ENCODE peak calls at places on chromosomes 13 and 19, in nine cellular contexts. One of them, this sample, is unnamed. For H3K4me1, the result is how much of the 10 kb centered on the place peaks cover.

GRCh38 chr19:44401108-44401786 is at the start of gene ZNF285:
- DNase-seq in BE2C: peak
- DNase-seq in hepatocyte: peak
- DNase-seq in HAP-1: no peak
- DNase-seq in heart left ventricle: peak
- DNase-seq in fibroblast of lung: peak
- DNase-seq in vagina: no peak
- DNase-seq in esophagus squamous epithelium: no peak
- DNase-seq in upper lobe of left lung: peak
- DNase-seq in this sample: peak

GRCh38 chr19:15265849-15266248 is 33.6 kb upstream of the EPHX3 start:
- DNase-seq in BE2C: peak
- DNase-seq in hepatocyte: peak
- DNase-seq in HAP-1: no peak
- DNase-seq in heart left ventricle: peak
- DNase-seq in fibroblast of lung: peak
- DNase-seq in vagina: no peak
- DNase-seq in esophagus squamous epithelium: no peak
- DNase-seq in upper lobe of left lung: peak
- DNase-seq in this sample: no peak

GRCh38 chr19:39166571-39167391 is 30.0 kb upstream of the NCCRP1 start:
- DNase-seq in BE2C: peak
- DNase-seq in hepatocyte: peak
- DNase-seq in HAP-1: no peak
- DNase-seq in heart left ventricle: peak
- DNase-seq in fibroblast of lung: peak
- DNase-seq in vagina: no peak
- DNase-seq in esophagus squamous epithelium: no peak
- DNase-seq in upper lobe of left lung: peak
- DNase-seq in this sample: no peak

GRCh38 chr13:109833071-109833470 is 46.7 kb upstream of the IRS2 start:
- DNase-seq in BE2C: no peak
- DNase-seq in hepatocyte: no peak
- DNase-seq in HAP-1: no peak
- DNase-seq in heart left ventricle: no peak
- DNase-seq in fibroblast of lung: no peak
- DNase-seq in vagina: no peak
- DNase-seq in esophagus squamous epithelium: no peak
- DNase-seq in upper lobe of left lung: no peak
- DNase-seq in this sample: no peak

GRCh38 chr13:74573654-74574053 is 439.4 kb upstream of the KLF12 start:
- DNase-seq in BE2C: peak
- DNase-seq in hepatocyte: no peak
- DNase-seq in HAP-1: no peak
- DNase-seq in heart left ventricle: no peak
- DNase-seq in fibroblast of lung: no peak
- DNase-seq in vagina: no peak
- DNase-seq in esophagus squamous epithelium: no peak
- DNase-seq in upper lobe of left lung: no peak
- DNase-seq in this sample: peak

GRCh38 chr13:33146843-33147611 is 130.8 kb downstream of the KL start:
- DNase-seq in BE2C: no peak
- DNase-seq in hepatocyte: no peak
- DNase-seq in HAP-1: no peak
- DNase-seq in heart left ventricle: no peak
- DNase-seq in fibroblast of lung: no peak
- DNase-seq in vagina: no peak
- DNase-seq in esophagus squamous epithelium: no peak
- DNase-seq in upper lobe of left lung: no peak
- DNase-seq in this sample: no peak

GRCh38 chr19:677201-677600 is 1.0 kb downstream of the FSTL3 start:
- DNase-seq in BE2C: no peak
- DNase-seq in hepatocyte: peak
- DNase-seq in HAP-1: no peak
- DNase-seq in heart left ventricle: peak
- DNase-seq in fibroblast of lung: peak
- DNase-seq in vagina: no peak
- DNase-seq in esophagus squamous epithelium: no peak
- DNase-seq in upper lobe of left lung: peak
- DNase-seq in this sample: no peak

GRCh38 chr19:1684573-1684912 is 32.1 kb upstream of the TCF3 start:
- DNase-seq in BE2C: no peak
- DNase-seq in hepatocyte: no peak
- DNase-seq in HAP-1: no peak
- DNase-seq in heart left ventricle: no peak
- DNase-seq in fibroblast of lung: no peak
- DNase-seq in vagina: no peak
- DNase-seq in esophagus squamous epithelium: no peak
- DNase-seq in upper lobe of left lung: no peak
- DNase-seq in this sample: no peak

GRCh38 chr19:29278716-29279115 is 65.8 kb upstream of the UQCRFS1 start:
- DNase-seq in BE2C: no peak
- DNase-seq in hepatocyte: no peak
- DNase-seq in HAP-1: no peak
- DNase-seq in heart left ventricle: no peak
- DNase-seq in fibroblast of lung: no peak
- DNase-seq in vagina: no peak
- DNase-seq in esophagus squamous epithelium: no peak
- DNase-seq in upper lobe of left lung: no peak
- DNase-seq in this sample: no peak

GRCh38 chr19:38653028-38653571 is 5.7 kb downstream of the ACTN4 start:
- DNase-seq in BE2C: no peak
- DNase-seq in hepatocyte: peak
- DNase-seq in HAP-1: no peak
- DNase-seq in heart left ventricle: no peak
- DNase-seq in fibroblast of lung: peak
- DNase-seq in vagina: no peak
- DNase-seq in esophagus squamous epithelium: no peak
- DNase-seq in upper lobe of left lung: peak
- DNase-seq in this sample: no peak

GRCh38 chr19:49506575-49507105 is 5.8 kb upstream of the FCGRT start:
- DNase-seq in BE2C: peak
- DNase-seq in hepatocyte: peak
- DNase-seq in HAP-1: peak
- DNase-seq in heart left ventricle: no peak
- DNase-seq in fibroblast of lung: no peak
- DNase-seq in vagina: no peak
- DNase-seq in esophagus squamous epithelium: no peak
- DNase-seq in upper lobe of left lung: peak
- DNase-seq in this sample: peak

GRCh38 chr19:36972594-36972993 is 56.5 kb downstream of the ZNF568 start:
- DNase-seq in BE2C: no peak
- DNase-seq in hepatocyte: no peak
- DNase-seq in HAP-1: no peak
- DNase-seq in heart left ventricle: peak
- DNase-seq in fibroblast of lung: no peak
- DNase-seq in vagina: no peak
- DNase-seq in esophagus squamous epithelium: no peak
- DNase-seq in upper lobe of left lung: no peak
- DNase-seq in this sample: peak

GRCh38 chr19:43759515-43759914 is 4.8 kb upstream of the SMG9 start:
- DNase-seq in BE2C: no peak
- DNase-seq in hepatocyte: no peak
- DNase-seq in HAP-1: no peak
- DNase-seq in heart left ventricle: no peak
- DNase-seq in fibroblast of lung: peak
- DNase-seq in vagina: no peak
- DNase-seq in esophagus squamous epithelium: no peak
- DNase-seq in upper lobe of left lung: no peak
- DNase-seq in this sample: peak

GRCh38 chr13:73967397-73968165 is 166.6 kb downstream of the KLF12 start:
- DNase-seq in BE2C: no peak
- DNase-seq in hepatocyte: no peak
- DNase-seq in HAP-1: no peak
- DNase-seq in heart left ventricle: no peak
- DNase-seq in fibroblast of lung: no peak
- DNase-seq in vagina: no peak
- DNase-seq in esophagus squamous epithelium: no peak
- DNase-seq in upper lobe of left lung: no peak
- DNase-seq in this sample: no peak

GRCh38 chr19:6654347-6655310 is 15.3 kb downstream of the TNFSF14 start:
- DNase-seq in BE2C: no peak
- DNase-seq in hepatocyte: no peak
- DNase-seq in HAP-1: no peak
- DNase-seq in heart left ventricle: no peak
- DNase-seq in fibroblast of lung: no peak
- DNase-seq in vagina: no peak
- DNase-seq in esophagus squamous epithelium: no peak
- DNase-seq in upper lobe of left lung: no peak
- DNase-seq in this sample: no peak

GRCh38 chr19:6071840-6072239 is 38.5 kb downstream of the RFX2 start:
- DNase-seq in BE2C: no peak
- DNase-seq in hepatocyte: no peak
- DNase-seq in HAP-1: no peak
- DNase-seq in heart left ventricle: no peak
- DNase-seq in fibroblast of lung: no peak
- DNase-seq in vagina: no peak
- DNase-seq in esophagus squamous epithelium: no peak
- DNase-seq in upper lobe of left lung: no peak
- DNase-seq in this sample: no peak

GRCh38 chr13:43629691-43630480 is 156.9 kb downstream of the ENOX1 start:
- DNase-seq in BE2C: no peak
- DNase-seq in hepatocyte: no peak
- DNase-seq in HAP-1: no peak
- DNase-seq in heart left ventricle: no peak
- DNase-seq in fibroblast of lung: peak
- DNase-seq in vagina: no peak
- DNase-seq in esophagus squamous epithelium: no peak
- DNase-seq in upper lobe of left lung: no peak
- DNase-seq in this sample: no peak

GRCh38 chr13:40059540-40060232 is 404.2 kb downstream of the COG6 start:
- DNase-seq in BE2C: no peak
- DNase-seq in hepatocyte: no peak
- DNase-seq in HAP-1: no peak
- DNase-seq in heart left ventricle: no peak
- DNase-seq in fibroblast of lung: peak
- DNase-seq in vagina: no peak
- DNase-seq in esophagus squamous epithelium: no peak
- DNase-seq in upper lobe of left lung: no peak
- DNase-seq in this sample: no peak
- H3K4me1 ChIP-seq in BE2C: under half
- H3K4me1 ChIP-seq in hepatocyte: under half
- H3K4me1 ChIP-seq in HAP-1: under half
- H3K4me1 ChIP-seq in heart left ventricle: under half
- H3K4me1 ChIP-seq in fibroblast of lung: under half
- H3K4me1 ChIP-seq in vagina: under half
- H3K4me1 ChIP-seq in esophagus squamous epithelium: under half
- H3K4me1 ChIP-seq in upper lobe of left lung: under half
- H3K4me1 ChIP-seq in this sample: under half

GRCh38 chr19:47157455-47158321 is 27.1 kb downstream of the SAE1 start:
- DNase-seq in BE2C: no peak
- DNase-seq in hepatocyte: peak
- DNase-seq in HAP-1: peak
- DNase-seq in heart left ventricle: peak
- DNase-seq in fibroblast of lung: peak
- DNase-seq in vagina: no peak
- DNase-seq in esophagus squamous epithelium: no peak
- DNase-seq in upper lobe of left lung: peak
- DNase-seq in this sample: peak
- H3K4me1 ChIP-seq in BE2C: under half
- H3K4me1 ChIP-seq in hepatocyte: under half
- H3K4me1 ChIP-seq in HAP-1: under half
- H3K4me1 ChIP-seq in heart left ventricle: under half
- H3K4me1 ChIP-seq in fibroblast of lung: under half
- H3K4me1 ChIP-seq in vagina: half or more
- H3K4me1 ChIP-seq in esophagus squamous epithelium: under half
- H3K4me1 ChIP-seq in upper lobe of left lung: half or more
- H3K4me1 ChIP-seq in this sample: under half

GRCh38 chr13:99004931-99005330 is 27.1 kb upstream of the DOCK9 start:
- DNase-seq in BE2C: no peak
- DNase-seq in hepatocyte: no peak
- DNase-seq in HAP-1: no peak
- DNase-seq in heart left ventricle: no peak
- DNase-seq in fibroblast of lung: no peak
- DNase-seq in vagina: no peak
- DNase-seq in esophagus squamous epithelium: no peak
- DNase-seq in upper lobe of left lung: no peak
- DNase-seq in this sample: no peak

GRCh38 chr13:98999635-98999952 is 21.7 kb upstream of the DOCK9 start:
- DNase-seq in BE2C: no peak
- DNase-seq in hepatocyte: no peak
- DNase-seq in HAP-1: no peak
- DNase-seq in heart left ventricle: no peak
- DNase-seq in fibroblast of lung: peak
- DNase-seq in vagina: no peak
- DNase-seq in esophagus squamous epithelium: no peak
- DNase-seq in upper lobe of left lung: no peak
- DNase-seq in this sample: no peak

GRCh38 chr13:99000137-99000536 is 22.3 kb upstream of the DOCK9 start:
- DNase-seq in BE2C: no peak
- DNase-seq in hepatocyte: no peak
- DNase-seq in HAP-1: no peak
- DNase-seq in heart left ventricle: no peak
- DNase-seq in fibroblast of lung: no peak
- DNase-seq in vagina: no peak
- DNase-seq in esophagus squamous epithelium: no peak
- DNase-seq in upper lobe of left lung: no peak
- DNase-seq in this sample: peak

GRCh38 chr13:99003851-99004471 is 26.1 kb upstream of the DOCK9 start:
- DNase-seq in BE2C: no peak
- DNase-seq in hepatocyte: no peak
- DNase-seq in HAP-1: no peak
- DNase-seq in heart left ventricle: no peak
- DNase-seq in fibroblast of lung: no peak
- DNase-seq in vagina: no peak
- DNase-seq in esophagus squamous epithelium: no peak
- DNase-seq in upper lobe of left lung: no peak
- DNase-seq in this sample: no peak

DNA sequence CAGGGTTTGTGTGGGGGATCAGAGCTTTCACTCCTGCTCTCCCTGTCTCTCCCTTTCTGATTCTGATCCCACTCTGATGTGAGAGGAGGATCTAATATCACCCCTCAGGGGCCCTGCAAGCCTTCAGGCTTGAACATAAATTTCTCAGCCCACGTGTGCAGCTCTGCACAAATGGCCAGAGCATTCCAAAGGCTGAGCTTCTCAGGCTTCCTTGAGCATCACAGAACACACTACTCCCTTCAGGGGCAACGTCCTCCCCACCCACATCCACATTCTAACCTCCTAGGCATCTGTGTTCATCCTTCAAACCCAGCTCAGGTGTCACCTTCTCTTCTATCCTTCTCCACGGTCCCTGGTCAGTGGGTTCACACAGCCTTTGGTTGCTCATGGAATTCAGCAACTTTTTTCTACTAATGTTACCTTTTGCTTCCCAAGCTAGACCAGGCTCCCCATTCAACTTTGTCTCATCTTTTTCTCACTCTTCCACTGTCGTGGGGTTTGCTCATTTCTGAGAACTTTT is 24.4 kb upstream of the DOCK9 start:
- DNase-seq in BE2C: no peak
- DNase-seq in hepatocyte: no peak
- DNase-seq in HAP-1: no peak
- DNase-seq in heart left ventricle: no peak
- DNase-seq in fibroblast of lung: no peak
- DNase-seq in vagina: no peak
- DNase-seq in esophagus squamous epithelium: no peak
- DNase-seq in upper lobe of left lung: no peak
- DNase-seq in this sample: no peak
- H3K4me1 ChIP-seq in BE2C: under half
- H3K4me1 ChIP-seq in hepatocyte: under half
- H3K4me1 ChIP-seq in HAP-1: under half
- H3K4me1 ChIP-seq in heart left ventricle: under half
- H3K4me1 ChIP-seq in fibroblast of lung: under half
- H3K4me1 ChIP-seq in vagina: under half
- H3K4me1 ChIP-seq in esophagus squamous epithelium: under half
- H3K4me1 ChIP-seq in upper lobe of left lung: half or more
- H3K4me1 ChIP-seq in this sample: under half

GRCh38 chr19:16593181-16593580 is 21.0 kb upstream of the SLC35E1 start:
- DNase-seq in BE2C: no peak
- DNase-seq in hepatocyte: no peak
- DNase-seq in HAP-1: no peak
- DNase-seq in heart left ventricle: no peak
- DNase-seq in fibroblast of lung: no peak
- DNase-seq in vagina: no peak
- DNase-seq in esophagus squamous epithelium: no peak
- DNase-seq in upper lobe of left lung: no peak
- DNase-seq in this sample: no peak
- H3K4me1 ChIP-seq in BE2C: under half
- H3K4me1 ChIP-seq in hepatocyte: under half
- H3K4me1 ChIP-seq in HAP-1: under half
- H3K4me1 ChIP-seq in heart left ventricle: under half
- H3K4me1 ChIP-seq in fibroblast of lung: under half
- H3K4me1 ChIP-seq in vagina: half or more
- H3K4me1 ChIP-seq in esophagus squamous epithelium: under half
- H3K4me1 ChIP-seq in upper lobe of left lung: half or more
- H3K4me1 ChIP-seq in this sample: under half

This sample was measured in mesendoderm.